ENCODE peak calls at places on chromosomes 11 and 22, in seven cellular contexts. One of them, this sample, is unnamed.
A peak's percentile ranks its signal among the peaks of the same experiment; 100 is the strongest.

GRCh38 chr11:90803781-90804180 is 580.9 kb upstream of the CHORDC1 start:
- DNase-seq in transverse colon: no peak
- DNase-seq in breast epithelium: no peak
- DNase-seq in stomach: no peak
- DNase-seq in vagina: no peak
- DNase-seq in suprapubic skin: no peak
- DNase-seq in upper lobe of left lung: no peak
- DNase-seq in this sample: no peak

GRCh38 chr22:45207533-45207932 is 33.2 kb downstream of the KIAA0930 start:
- DNase-seq in transverse colon: no peak
- DNase-seq in breast epithelium: no peak
- DNase-seq in stomach: no peak
- DNase-seq in vagina: no peak
- DNase-seq in suprapubic skin: no peak
- DNase-seq in upper lobe of left lung: no peak
- DNase-seq in this sample: peak; percentile 60

GRCh38 chr22:24977370-24978230 is 25.1 kb downstream of the KIAA1671 start:
- DNase-seq in transverse colon: peak; percentile 68
- DNase-seq in breast epithelium: no peak
- DNase-seq in stomach: no peak
- DNase-seq in vagina: no peak
- DNase-seq in suprapubic skin: peak; percentile 86
- DNase-seq in upper lobe of left lung: peak; percentile 47
- DNase-seq in this sample: no peak

GRCh38 chr22:22720201-22720723 is 75.8 kb downstream of the GGTLC2 start:
- DNase-seq in transverse colon: peak; percentile 35
- DNase-seq in breast epithelium: no peak
- DNase-seq in stomach: no peak
- DNase-seq in vagina: no peak
- DNase-seq in suprapubic skin: no peak
- DNase-seq in upper lobe of left lung: no peak
- DNase-seq in this sample: no peak

GRCh38 chr11:16356057-16356750 is at the start of gene SOX6:
- DNase-seq in transverse colon: no peak
- DNase-seq in breast epithelium: no peak
- DNase-seq in stomach: no peak
- DNase-seq in vagina: no peak
- DNase-seq in suprapubic skin: no peak
- DNase-seq in upper lobe of left lung: no peak
- DNase-seq in this sample: no peak

GRCh38 chr11:44985721-44986120 is 35.0 kb upstream of the TP53I11 start:
- DNase-seq in transverse colon: no peak
- DNase-seq in breast epithelium: peak; percentile 27
- DNase-seq in stomach: peak; percentile 22
- DNase-seq in vagina: no peak
- DNase-seq in suprapubic skin: peak; percentile 29
- DNase-seq in upper lobe of left lung: no peak
- DNase-seq in this sample: peak; percentile 69

GRCh38 chr11:130000552-130001176 is 2.0 kb downstream of the PRDM10 start:
- DNase-seq in transverse colon: no peak
- DNase-seq in breast epithelium: no peak
- DNase-seq in stomach: no peak
- DNase-seq in vagina: no peak
- DNase-seq in suprapubic skin: no peak
- DNase-seq in upper lobe of left lung: no peak
- DNase-seq in this sample: no peak

GRCh38 chr11:68665471-68665870 is 18.9 kb upstream of the GAL start:
- DNase-seq in transverse colon: no peak
- DNase-seq in breast epithelium: no peak
- DNase-seq in stomach: no peak
- DNase-seq in vagina: no peak
- DNase-seq in suprapubic skin: peak; percentile 14
- DNase-seq in upper lobe of left lung: no peak
- DNase-seq in this sample: peak; percentile 27

GRCh38 chr11:114137838-114138237 is 78.3 kb downstream of the ZBTB16 start:
- DNase-seq in transverse colon: no peak
- DNase-seq in breast epithelium: no peak
- DNase-seq in stomach: no peak
- DNase-seq in vagina: no peak
- DNase-seq in suprapubic skin: no peak
- DNase-seq in upper lobe of left lung: no peak
- DNase-seq in this sample: no peak

GRCh38 chr11:1022908-1023810 is 13.4 kb downstream of the MUC6 start:
- DNase-seq in transverse colon: no peak
- DNase-seq in breast epithelium: no peak
- DNase-seq in stomach: no peak
- DNase-seq in vagina: no peak
- DNase-seq in suprapubic skin: no peak
- DNase-seq in upper lobe of left lung: no peak
- DNase-seq in this sample: no peak

GRCh38 chr22:39353346-39353745 is 3.6 kb downstream of the SYNGR1 start:
- DNase-seq in transverse colon: no peak
- DNase-seq in breast epithelium: no peak
- DNase-seq in stomach: no peak
- DNase-seq in vagina: peak; percentile 88
- DNase-seq in suprapubic skin: no peak
- DNase-seq in upper lobe of left lung: peak; percentile 37
- DNase-seq in this sample: no peak

GRCh38 chr11:133911169-133911568 is 45.6 kb downstream of the IGSF9B start:
- DNase-seq in transverse colon: no peak
- DNase-seq in breast epithelium: no peak
- DNase-seq in stomach: no peak
- DNase-seq in vagina: no peak
- DNase-seq in suprapubic skin: no peak
- DNase-seq in upper lobe of left lung: no peak
- DNase-seq in this sample: no peak

GRCh38 chr11:114078423-114078822 is 18.9 kb downstream of the ZBTB16 start:
- DNase-seq in transverse colon: no peak
- DNase-seq in breast epithelium: no peak
- DNase-seq in stomach: no peak
- DNase-seq in vagina: no peak
- DNase-seq in suprapubic skin: peak; percentile 58
- DNase-seq in upper lobe of left lung: no peak
- DNase-seq in this sample: no peak

GRCh38 chr11:832529-833113 is at the start of gene CD151:
- DNase-seq in transverse colon: peak; percentile 76
- DNase-seq in breast epithelium: no peak
- DNase-seq in stomach: peak; percentile 73
- DNase-seq in vagina: no peak
- DNase-seq in suprapubic skin: no peak
- DNase-seq in upper lobe of left lung: no peak
- DNase-seq in this sample: peak; percentile 89

GRCh38 chr22:28609921-28610320 is 69.7 kb downstream of the TTC28 start:
- DNase-seq in transverse colon: no peak
- DNase-seq in breast epithelium: no peak
- DNase-seq in stomach: no peak
- DNase-seq in vagina: no peak
- DNase-seq in suprapubic skin: no peak
- DNase-seq in upper lobe of left lung: no peak
- DNase-seq in this sample: no peak

GRCh38 chr11:126969865-126970479 is 30.6 kb downstream of the KIRREL3 start:
- DNase-seq in transverse colon: no peak
- DNase-seq in breast epithelium: no peak
- DNase-seq in stomach: no peak
- DNase-seq in vagina: no peak
- DNase-seq in suprapubic skin: no peak
- DNase-seq in upper lobe of left lung: peak; percentile 27
- DNase-seq in this sample: no peak

GRCh38 chr22:49763138-49763537 is 64.5 kb downstream of the BRD1 start:
- DNase-seq in transverse colon: peak; percentile 3
- DNase-seq in breast epithelium: peak; percentile 28
- DNase-seq in stomach: no peak
- DNase-seq in vagina: peak; percentile 22
- DNase-seq in suprapubic skin: no peak
- DNase-seq in upper lobe of left lung: no peak
- DNase-seq in this sample: peak; percentile 32

GRCh38 chr11:45262900-45263299 is 23.2 kb downstream of the SYT13 start:
- DNase-seq in transverse colon: peak; percentile 36
- DNase-seq in breast epithelium: no peak
- DNase-seq in stomach: no peak
- DNase-seq in vagina: no peak
- DNase-seq in suprapubic skin: no peak
- DNase-seq in upper lobe of left lung: no peak
- DNase-seq in this sample: no peak

GRCh38 chr22:43737150-43737828 is 74.8 kb downstream of the EFCAB6 start:
- DNase-seq in transverse colon: no peak
- DNase-seq in breast epithelium: no peak
- DNase-seq in stomach: no peak
- DNase-seq in vagina: no peak
- DNase-seq in suprapubic skin: no peak
- DNase-seq in upper lobe of left lung: no peak
- DNase-seq in this sample: no peak

GRCh38 chr11:105189586-105189985 is 50.0 kb upstream of the CARD18 start:
- DNase-seq in transverse colon: no peak
- DNase-seq in breast epithelium: no peak
- DNase-seq in stomach: no peak
- DNase-seq in vagina: no peak
- DNase-seq in suprapubic skin: no peak
- DNase-seq in upper lobe of left lung: peak; percentile 47
- DNase-seq in this sample: no peak

GRCh38 chr11:100681064-100681502 is 6.0 kb upstream of the ARHGAP42 start:
- DNase-seq in transverse colon: peak; percentile 89
- DNase-seq in breast epithelium: peak; percentile 67
- DNase-seq in stomach: peak; percentile 78
- DNase-seq in vagina: no peak
- DNase-seq in suprapubic skin: peak; percentile 86
- DNase-seq in upper lobe of left lung: peak; percentile 60
- DNase-seq in this sample: peak; percentile 90

GRCh38 chr11:113465786-113466185 is 9.4 kb downstream of the DRD2 start:
- DNase-seq in transverse colon: no peak
- DNase-seq in breast epithelium: no peak
- DNase-seq in stomach: no peak
- DNase-seq in vagina: no peak
- DNase-seq in suprapubic skin: no peak
- DNase-seq in upper lobe of left lung: no peak
- DNase-seq in this sample: no peak

GRCh38 chr11:86800076-86800955 is at the start of gene PRSS23:
- DNase-seq in transverse colon: peak; percentile 77
- DNase-seq in breast epithelium: peak; percentile 59
- DNase-seq in stomach: peak; percentile 74
- DNase-seq in vagina: no peak
- DNase-seq in suprapubic skin: peak; percentile 72
- DNase-seq in upper lobe of left lung: peak; percentile 68
- DNase-seq in this sample: peak; percentile 79

GRCh38 chr22:21582801-21583740 is 15.6 kb downstream of the UBE2L3 start:
- DNase-seq in transverse colon: no peak
- DNase-seq in breast epithelium: no peak
- DNase-seq in stomach: no peak
- DNase-seq in vagina: no peak
- DNase-seq in suprapubic skin: no peak
- DNase-seq in upper lobe of left lung: no peak
- DNase-seq in this sample: no peak

GRCh38 chr22:17359501-17359900 is 9.8 kb upstream of the CECR2 start:
- DNase-seq in transverse colon: no peak
- DNase-seq in breast epithelium: no peak
- DNase-seq in stomach: no peak
- DNase-seq in vagina: no peak
- DNase-seq in suprapubic skin: no peak
- DNase-seq in upper lobe of left lung: no peak
- DNase-seq in this sample: no peak

DNA sequence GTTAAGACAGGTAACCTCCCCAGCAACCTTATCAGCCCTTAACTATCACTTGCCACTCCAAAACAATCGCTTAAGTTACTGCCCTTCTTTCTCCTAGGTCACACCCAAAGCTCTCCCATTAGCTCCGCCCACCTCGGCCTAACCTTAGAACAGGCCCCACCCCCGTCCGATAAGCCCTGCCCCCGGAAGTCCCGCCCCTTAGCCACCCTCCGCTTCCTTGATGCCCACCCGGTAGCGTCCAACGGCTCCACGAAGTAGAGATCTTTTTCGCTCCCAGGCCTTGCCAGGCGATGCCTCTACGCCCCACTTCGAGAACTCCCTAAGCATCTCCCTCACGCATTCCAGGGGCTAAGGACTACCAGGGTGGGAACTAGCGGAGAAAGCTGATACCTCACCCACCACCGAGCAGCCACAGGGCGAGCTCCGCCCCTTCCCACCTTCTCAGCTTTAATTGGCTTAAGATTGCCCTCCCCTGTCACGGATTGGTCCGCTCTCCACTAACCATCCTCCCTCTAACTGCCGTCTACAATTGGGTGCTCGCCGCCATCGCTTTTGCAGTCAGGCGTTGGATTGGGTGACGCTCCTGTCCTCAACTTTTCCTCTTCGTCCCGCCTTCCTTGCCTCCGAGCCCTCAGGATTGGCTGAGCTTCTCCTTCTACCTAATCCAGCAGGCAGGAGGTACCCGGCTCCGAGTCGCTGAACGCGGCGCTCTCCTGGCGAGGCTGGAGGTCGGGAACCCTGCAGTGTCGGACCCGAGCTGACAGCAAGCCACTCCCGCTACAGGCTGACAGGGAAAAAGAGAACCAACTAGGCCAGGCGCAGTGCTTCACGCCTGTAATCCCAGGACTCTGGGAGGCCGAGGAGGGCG is at the start of gene ZBTB3:
- DNase-seq in transverse colon: peak; percentile 98
- DNase-seq in breast epithelium: peak; percentile 97
- DNase-seq in stomach: peak; percentile 97
- DNase-seq in vagina: peak; percentile 99
- DNase-seq in suprapubic skin: peak; percentile 99
- DNase-seq in upper lobe of left lung: peak; percentile 99
- DNase-seq in this sample: peak; percentile 97
- TF ChIP-seq POLR2A in transverse colon: peak; percentile 94
- TF ChIP-seq POLR2A in breast epithelium: peak; percentile 51
- TF ChIP-seq POLR2A in stomach: peak; percentile 65
- TF ChIP-seq POLR2A in vagina: peak; percentile 53
- TF ChIP-seq POLR2A in suprapubic skin: no peak
- TF ChIP-seq POLR2A in upper lobe of left lung: peak; percentile 77
- TF ChIP-seq POLR2A in this sample: peak; percentile 38

GRCh38 chr11:74398244-74399159 is at the start of gene PGM2L1:
- DNase-seq in transverse colon: peak; percentile 96
- DNase-seq in breast epithelium: peak; percentile 90
- DNase-seq in stomach: peak; percentile 95
- DNase-seq in vagina: peak; percentile 97
- DNase-seq in suprapubic skin: peak; percentile 95
- DNase-seq in upper lobe of left lung: peak; percentile 97
- DNase-seq in this sample: peak; percentile 97
- TF ChIP-seq POLR2AphosphoS5 in transverse colon: peak; percentile 74
- TF ChIP-seq POLR2AphosphoS5 in breast epithelium: peak; percentile 81
- TF ChIP-seq POLR2AphosphoS5 in stomach: peak; percentile 29
- TF ChIP-seq POLR2AphosphoS5 in vagina: peak; percentile 89
- TF ChIP-seq POLR2AphosphoS5 in suprapubic skin: peak; percentile 26
- TF ChIP-seq POLR2AphosphoS5 in upper lobe of left lung: peak; percentile 74
- TF ChIP-seq POLR2AphosphoS5 in this sample: peak; percentile 83

GRCh38 chr22:48004038-48004437 is 1241.6 kb downstream of the TBC1D22A start:
- DNase-seq in transverse colon: no peak
- DNase-seq in breast epithelium: no peak
- DNase-seq in stomach: no peak
- DNase-seq in vagina: no peak
- DNase-seq in suprapubic skin: no peak
- DNase-seq in upper lobe of left lung: no peak
- DNase-seq in this sample: no peak
- TF ChIP-seq CTCF in transverse colon: no peak
- TF ChIP-seq CTCF in breast epithelium: no peak
- TF ChIP-seq CTCF in stomach: no peak
- TF ChIP-seq CTCF in vagina: no peak
- TF ChIP-seq CTCF in suprapubic skin: no peak
- TF ChIP-seq CTCF in upper lobe of left lung: no peak
- TF ChIP-seq CTCF in this sample: no peak

GRCh38 chr22:36419177-36419911 is 31.6 kb upstream of the MYH9 start:
- DNase-seq in transverse colon: peak; percentile 67
- DNase-seq in breast epithelium: no peak
- DNase-seq in stomach: no peak
- DNase-seq in vagina: no peak
- DNase-seq in suprapubic skin: no peak
- DNase-seq in upper lobe of left lung: peak; percentile 60
- DNase-seq in this sample: no peak
- TF ChIP-seq POLR2A in transverse colon: no peak
- TF ChIP-seq POLR2A in breast epithelium: no peak
- TF ChIP-seq POLR2A in stomach: no peak
- TF ChIP-seq POLR2A in vagina: no peak
- TF ChIP-seq POLR2A in suprapubic skin: no peak
- TF ChIP-seq POLR2A in upper lobe of left lung: no peak
- TF ChIP-seq POLR2A in this sample: no peak